ENCODE peak calls at places on chromosomes 5 and 9, in four cellular contexts. W, I, B and S are unnamed samples. For H3K9me3, the result is how much of the 10 kb centered on the place peaks cover.

GRCh38 chr5:110335361-110336046 is 391.0 kb downstream of the TMEM232 start:
- DNase-seq in W (no peak), I (no peak), B (no peak), S (no peak)

GRCh38 chr5:132434391-132434790 is 56.2 kb downstream of the IRF1 start:
- DNase-seq in W (no peak), I (no peak), B (no peak), S (no peak)

GRCh38 chr9:90580576-90580975 is 62.0 kb downstream of the DIRAS2 start:
- DNase-seq in W (no peak), I (no peak), B (no peak), S (no peak)

GRCh38 chr5:71912021-71912420 is 192.9 kb downstream of the CARTPT start:
- DNase-seq in W (no peak), I (no peak), B (no peak), S (no peak)

GRCh38 chr5:34998058-34998789 is 49.5 kb downstream of the AGXT2 start:
- DNase-seq in W (no peak), I (no peak), B (no peak), S (no peak)

GRCh38 chr5:143155445-143155844 is 248.0 kb downstream of the NR3C1 start:
- DNase-seq in W (no peak), I (no peak), B (no peak), S (no peak)

GRCh38 chr9:83422512-83422911 is 115.7 kb downstream of the FRMD3 start:
- DNase-seq in W (no peak), I (no peak), B (no peak), S (no peak)

GRCh38 chr5:26763151-26763550 is 275.2 kb downstream of the CDH9 start:
- DNase-seq in W (no peak), I (no peak), B (no peak), S (no peak)

GRCh38 chr5:149254506-149254905 is 17.2 kb upstream of the AFAP1L1 start:
- DNase-seq in W (no peak), I (no peak), B (no peak), S (no peak)

GRCh38 chr5:36442352-36442751 is 140.7 kb upstream of the RANBP3L start:
- DNase-seq in W (no peak), I (no peak), B (no peak), S (no peak)

GRCh38 chr5:26945881-26946280 is 92.5 kb downstream of the CDH9 start:
- DNase-seq in W (no peak), I (no peak), B (no peak), S (no peak)

GRCh38 chr5:69432412-69433206 is 17.7 kb downstream of the MARVELD2 start:
- DNase-seq in W (no peak), I (no peak), B (no peak), S (no peak)

GRCh38 chr9:119004618-119004990 is 364.6 kb downstream of the BRINP1 start:
- DNase-seq in W (peak), I (peak), B (no peak), S (no peak)

GRCh38 chr5:57551974-57552537 is 69.4 kb upstream of the ACTBL2 start:
- DNase-seq in W (no peak), I (no peak), B (no peak), S (no peak)

GRCh38 chr9:118222375-118222774 is 518.2 kb downstream of the TLR4 start:
- DNase-seq in W (no peak), I (no peak), B (no peak), S (no peak)

GRCh38 chr9:29209748-29210276 is 1636.5 kb upstream of the C9orf72 start:
- DNase-seq in W (no peak), I (no peak), B (no peak), S (no peak)

GRCh38 chr5:61332369-61332745 is 299 bp downstream of the ZSWIM6 start:
- DNase-seq in W (no peak), I (peak), B (peak), S (peak)

GRCh38 chr9:106286249-106286648 is 576.7 kb upstream of the ZNF462 start:
- DNase-seq in W (no peak), I (no peak), B (no peak), S (no peak)

DNA sequence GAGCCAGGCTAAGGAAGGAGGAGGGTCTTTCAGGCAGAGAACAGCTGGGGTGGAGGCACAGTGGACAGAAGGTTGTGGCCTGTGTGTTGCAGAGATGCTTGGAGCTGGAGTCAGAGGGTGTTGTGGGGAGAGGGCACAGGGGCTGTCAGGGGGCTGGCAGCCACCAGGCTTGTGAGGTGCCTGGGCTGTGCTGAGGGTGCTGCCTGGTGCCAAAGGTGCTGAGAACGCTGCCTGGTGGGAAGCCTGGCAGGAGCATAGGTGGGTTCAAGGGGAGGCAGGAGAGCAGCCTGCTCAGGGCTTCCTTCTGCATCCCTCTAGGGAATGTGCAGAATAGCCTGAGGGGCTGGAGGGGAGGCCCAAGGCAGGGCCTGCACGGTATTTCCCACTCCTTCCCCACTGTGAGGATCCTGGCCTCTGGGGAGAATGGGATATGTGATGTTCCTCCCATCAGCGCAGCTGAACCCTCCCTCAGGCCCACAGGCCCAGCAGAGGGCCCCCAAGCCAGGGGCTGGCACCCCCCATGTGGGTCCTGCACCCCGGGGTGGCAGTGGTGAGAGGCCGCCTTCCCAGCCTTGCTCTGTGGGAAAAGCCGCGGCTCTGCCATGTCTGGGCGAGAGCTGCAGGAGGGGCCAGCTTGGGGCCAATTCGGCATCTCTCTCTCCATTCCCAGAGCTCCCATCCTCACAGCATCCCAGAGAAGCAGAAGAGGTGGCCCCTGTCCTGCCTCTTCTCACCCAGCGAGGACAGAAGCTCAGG is 76.3 kb downstream of the CACNA1B start:
- DNase-seq in W (no peak), I (no peak), B (no peak), S (no peak)
- H3K9me3 ChIP-seq in W (under half), I (under half), B (under half), S (under half)

DNA sequence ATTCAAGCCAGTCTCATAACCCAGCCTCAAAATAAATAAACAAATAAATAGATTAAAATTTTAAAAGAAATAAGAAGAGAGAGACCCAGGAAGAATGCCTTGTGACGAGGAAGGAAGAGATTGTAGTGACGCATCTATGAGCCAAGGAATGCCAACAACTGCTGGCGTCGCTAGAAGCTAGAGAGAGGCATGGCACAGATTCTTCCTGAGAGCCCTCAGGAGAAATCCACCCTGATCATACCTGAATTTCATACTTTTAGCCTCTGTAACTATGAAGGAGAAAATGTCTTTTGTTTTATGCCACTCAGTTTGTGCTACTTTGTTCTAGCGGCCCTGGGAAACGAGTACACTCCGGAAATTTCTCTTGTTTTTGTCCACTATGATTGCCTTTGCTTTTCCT is 103.9 kb downstream of the C9orf50 start:
- DNase-seq in W (no peak), I (no peak), B (no peak), S (no peak)
- H3K9me3 ChIP-seq in W (under half), I (under half), B (under half), S (under half)

GRCh38 chr5:178872302-178872701 is 12.5 kb downstream of the ZNF354B start:
- DNase-seq in W (no peak), I (no peak), B (no peak), S (no peak)
- H3K9me3 ChIP-seq in W (under half), I (under half), B (under half), S (under half)

GRCh38 chr5:17748196-17748595 is 113.9 kb downstream of the TAF11L14 start:
- DNase-seq in W (no peak), I (no peak), B (no peak), S (no peak)

GRCh38 chr5:17738461-17738860 is 104.2 kb downstream of the TAF11L14 start:
- DNase-seq in W (no peak), I (no peak), B (no peak), S (no peak)

DNA sequence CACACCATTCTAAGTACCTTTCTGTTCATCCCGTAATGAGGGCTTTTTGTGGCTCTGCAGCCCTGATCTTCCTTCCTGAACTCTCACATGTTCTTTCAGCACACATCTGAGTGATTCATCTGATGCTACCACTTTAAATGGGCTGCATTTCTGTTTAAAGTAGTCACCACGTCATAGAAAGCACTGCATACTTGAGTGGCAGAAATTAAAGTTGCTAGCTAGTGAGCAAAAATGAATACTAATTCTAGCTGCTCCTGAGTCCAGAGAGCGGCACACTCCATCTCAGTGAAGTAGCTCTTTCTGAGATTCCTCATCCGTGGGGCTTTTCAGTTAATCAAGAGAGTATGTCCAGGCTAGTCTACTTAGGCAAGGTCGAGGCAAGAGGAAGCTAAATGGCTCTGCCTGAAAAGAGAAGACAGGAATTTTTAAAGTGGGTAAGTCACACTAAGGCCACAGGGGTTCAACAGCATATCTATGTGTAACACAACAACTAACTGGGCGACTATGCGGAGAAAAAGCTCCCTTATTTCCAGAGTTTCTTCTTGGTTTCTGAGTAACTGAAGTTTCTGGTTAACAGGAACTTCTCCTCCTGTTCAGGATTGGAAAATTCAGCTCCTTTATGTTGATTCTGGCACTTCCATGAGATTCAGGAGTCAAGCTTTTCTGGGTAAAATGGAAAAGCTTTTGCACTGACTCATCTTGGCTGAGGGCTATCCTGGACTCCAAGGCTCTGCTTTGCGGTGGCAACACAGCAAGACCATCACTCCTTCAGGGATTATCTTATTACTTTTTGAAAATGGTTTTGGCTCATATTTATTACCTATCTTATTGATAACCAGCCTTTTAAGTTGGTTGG is 109.5 kb downstream of the TAF11L14 start:
- DNase-seq in W (no peak), I (no peak), B (no peak), S (no peak)
- H3K9me3 ChIP-seq in W (under half), I (under half), B (under half), S (under half)

GRCh38 chr5:2900360-2900759 is 148.9 kb upstream of the IRX2 start:
- DNase-seq in W (no peak), I (no peak), B (no peak), S (no peak)

GRCh38 chr5:2897276-2897990 is 146.0 kb upstream of the IRX2 start:
- DNase-seq in W (no peak), I (no peak), B (no peak), S (no peak)

GRCh38 chr5:2899311-2899710 is 147.8 kb upstream of the IRX2 start:
- DNase-seq in W (no peak), I (no peak), B (no peak), S (no peak)

GRCh38 chr5:2896371-2897275 is 145.1 kb upstream of the IRX2 start:
- DNase-seq in W (no peak), I (no peak), B (no peak), S (no peak)

DNA sequence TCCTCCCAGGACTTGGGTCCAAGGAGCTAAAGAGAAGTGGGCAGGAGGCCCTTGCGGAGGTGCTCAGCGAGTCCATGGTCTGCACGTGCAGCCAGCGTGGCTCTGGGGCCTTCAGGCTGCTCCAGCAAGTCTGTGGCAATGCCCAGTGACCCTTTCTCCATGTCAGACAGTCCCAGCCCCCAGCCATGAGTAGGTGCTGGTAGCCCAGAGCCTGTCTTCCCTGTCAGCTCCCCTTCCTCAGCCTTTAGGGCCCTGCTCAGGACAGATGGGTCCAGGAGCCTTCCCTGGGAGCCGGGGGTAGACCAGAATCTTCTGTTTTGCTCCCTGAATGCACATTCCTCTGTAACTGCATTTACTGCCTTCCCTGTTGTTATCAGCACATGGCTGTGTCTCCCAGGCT is 147.2 kb upstream of the IRX2 start:
- DNase-seq in W (no peak), I (no peak), B (no peak), S (no peak)
- H3K9me3 ChIP-seq in W (under half), I (under half), B (under half), S (under half)

GRCh38 chr5:141910271-141910673 is 13.4 kb upstream of the DELE1 start:
- DNase-seq in W (no peak), I (no peak), B (no peak), S (no peak)

GRCh38 chr5:141906972-141907371 is 16.7 kb upstream of the DELE1 start:
- DNase-seq in W (no peak), I (no peak), B (no peak), S (no peak)

GRCh38 chr5:141908796-141909195 is 14.9 kb upstream of the DELE1 start:
- DNase-seq in W (no peak), I (no peak), B (no peak), S (no peak)

GRCh38 chr5:141906517-141906916 is 17.2 kb upstream of the DELE1 start:
- DNase-seq in W (no peak), I (no peak), B (no peak), S (no peak)

DNA sequence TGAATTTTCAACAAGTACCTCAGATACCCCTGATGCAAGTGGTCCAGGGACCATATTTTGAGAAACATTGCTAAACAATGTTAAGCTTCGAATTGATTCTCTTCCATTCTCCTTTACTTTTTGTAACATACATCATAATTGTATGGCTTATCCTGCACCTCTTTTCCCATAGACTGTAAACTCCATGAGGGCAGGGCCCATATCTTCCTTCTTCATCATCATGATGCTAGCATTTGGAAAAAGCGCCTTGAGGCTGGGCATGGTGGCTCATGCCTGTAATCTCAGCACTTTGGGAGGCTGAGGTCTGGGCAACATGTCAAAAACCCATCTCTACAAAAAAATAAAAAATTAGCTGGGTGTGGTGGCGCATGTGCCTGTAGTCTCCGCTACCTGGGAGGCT is 14.5 kb upstream of the DELE1 start:
- DNase-seq in W (no peak), I (no peak), B (no peak), S (no peak)
- H3K9me3 ChIP-seq in W (under half), I (under half), B (under half), S (under half)